ENCODE peak calls at places on chromosomes 4 and X, in nine cellular contexts. U is fibroblast of lung, S is OCI-LY7, Z is neural progenitor cell, L is H1, M is astrocyte, B is mesendoderm, G is GM23248, W is hepatocyte. P is an unnamed sample.

GRCh38 chr4:80058740-80059139 is 14.3 kb downstream of the ANTXR2 start:
- DNase-seq in M (no peak), S (peak; percentile 35), G (peak; percentile 52), B (peak; percentile 29), Z (no peak), W (no peak), L (no peak), U (no peak), P (no peak)

GRCh38 chrX:115968436-115969252 is 201.9 kb upstream of the AGTR2 start:
- DNase-seq in L (peak; percentile 72), S (no peak), M (peak; percentile 8), U (peak; percentile 30), G (peak; percentile 64), B (peak; percentile 96), W (peak; percentile 77), Z (peak; percentile 87), P (peak; percentile 97)

GRCh38 chr4:55819634-55820033 is at the start of gene EXOC1L:
- DNase-seq in W (peak; percentile 15), M (no peak), G (peak; percentile 40), S (no peak), L (peak; percentile 80), B (peak; percentile 95), U (peak; percentile 15), Z (peak; percentile 82), P (peak; percentile 90)

GRCh38 chr4:151620066-151620465 is 140.7 kb downstream of the GATB start:
- DNase-seq in B (no peak), Z (no peak), M (no peak), L (no peak), G (no peak), S (no peak), U (no peak), W (no peak), P (no peak)

GRCh38 chrX:63744850-63745249 is 40.2 kb downstream of the ARHGEF9 start:
- DNase-seq in U (no peak), L (no peak), M (no peak), B (no peak), S (no peak), Z (no peak), W (no peak), G (no peak), P (no peak)

GRCh38 chrX:109952985-109953905 is 49.7 kb upstream of the TMEM164 start:
- DNase-seq in M (no peak), S (no peak), U (no peak), W (no peak), L (no peak), B (no peak), Z (no peak), G (no peak), P (no peak)

GRCh38 chrX:15874672-15875071 is 20.1 kb upstream of the AP1S2 start:
- DNase-seq in B (peak; percentile 42), G (no peak), M (no peak), U (no peak), L (no peak), W (no peak), S (no peak), Z (no peak), P (no peak)

GRCh38 chr4:183011213-183011907 is 87.7 kb upstream of the WWC2 start:
- DNase-seq in G (peak; percentile 6), L (peak; percentile 13), M (peak; percentile 44), S (no peak), B (no peak), U (peak; percentile 50), W (no peak), Z (no peak), P (no peak)

GRCh38 chrX:28550331-28550872 is 36.8 kb upstream of the IL1RAPL1 start:
- DNase-seq in B (no peak), Z (no peak), S (no peak), L (no peak), U (no peak), G (no peak), W (no peak), M (no peak), P (no peak)

GRCh38 chrX:34379891-34380290 is 247.8 kb upstream of the FAM47A start:
- DNase-seq in Z (no peak), L (no peak), M (no peak), W (no peak), G (no peak), S (no peak), U (no peak), B (no peak), P (no peak)

GRCh38 chr4:87144346-87144745 is 76.1 kb downstream of the KLHL8 start:
- DNase-seq in M (peak; percentile 36), Z (no peak), G (no peak), L (no peak), S (no peak), U (peak; percentile 51), B (no peak), W (peak; percentile 20), P (no peak)

GRCh38 chrX:107508925-107509324 is 59.5 kb downstream of the FRMPD3 start:
- DNase-seq in W (no peak), L (no peak), Z (no peak), M (no peak), G (no peak), S (no peak), U (no peak), B (no peak), P (no peak)

GRCh38 chr4:7295917-7296660 is 103.8 kb downstream of the SORCS2 start:
- DNase-seq in W (peak; percentile 29), B (no peak), S (no peak), M (no peak), G (peak; percentile 62), Z (no peak), U (peak; percentile 31), L (peak; percentile 62), P (no peak)

GRCh38 chr4:185204238-185204910 is 574 bp upstream of the CFAP97 start:
- DNase-seq in B (peak; percentile 45), U (no peak), W (no peak), L (no peak), G (peak; percentile 47), M (no peak), S (peak; percentile 54), Z (no peak), P (no peak)

GRCh38 chr4:77076889-77077635 is 1.3 kb upstream of the CCNI start:
- DNase-seq in L (no peak), M (no peak), W (no peak), Z (no peak), G (no peak), B (no peak), U (no peak), S (peak; percentile 16), P (no peak)

GRCh38 chrX:39000802-39001201 is 199.5 kb downstream of the MID1IP1 start:
- DNase-seq in G (no peak), L (no peak), S (no peak), B (no peak), M (no peak), Z (no peak), W (no peak), U (no peak), P (no peak)
- H3K4me2 ChIP-seq in G (no peak overlapping the region), L (no peak overlapping the region), S (no peak overlapping the region), B (no peak overlapping the region), M (no peak overlapping the region), Z (no peak overlapping the region), W (no peak overlapping the region), U (no peak overlapping the region), P (no peak overlapping the region)

GRCh38 chrX:20383487-20383886 is 116.8 kb upstream of the RPS6KA3 start:
- DNase-seq in L (no peak), W (no peak), M (no peak), Z (no peak), S (no peak), B (no peak), G (no peak), U (no peak), P (no peak)

GRCh38 chrX:20378291-20378920 is 111.7 kb upstream of the RPS6KA3 start:
- DNase-seq in W (peak; percentile 53), G (peak; percentile 64), Z (no peak), B (no peak), M (peak; percentile 47), L (no peak), U (peak; percentile 55), S (peak; percentile 0), P (no peak)

GRCh38 chrX:20388594-20388993 is 121.9 kb upstream of the RPS6KA3 start:
- DNase-seq in B (no peak), U (peak; percentile 67), L (no peak), M (peak; percentile 64), Z (no peak), S (no peak), W (no peak), G (no peak), P (no peak)

GRCh38 chrX:20382082-20382481 is 115.4 kb upstream of the RPS6KA3 start:
- DNase-seq in B (no peak), Z (no peak), G (no peak), U (no peak), W (no peak), S (no peak), M (no peak), L (no peak), P (no peak)

DNA sequence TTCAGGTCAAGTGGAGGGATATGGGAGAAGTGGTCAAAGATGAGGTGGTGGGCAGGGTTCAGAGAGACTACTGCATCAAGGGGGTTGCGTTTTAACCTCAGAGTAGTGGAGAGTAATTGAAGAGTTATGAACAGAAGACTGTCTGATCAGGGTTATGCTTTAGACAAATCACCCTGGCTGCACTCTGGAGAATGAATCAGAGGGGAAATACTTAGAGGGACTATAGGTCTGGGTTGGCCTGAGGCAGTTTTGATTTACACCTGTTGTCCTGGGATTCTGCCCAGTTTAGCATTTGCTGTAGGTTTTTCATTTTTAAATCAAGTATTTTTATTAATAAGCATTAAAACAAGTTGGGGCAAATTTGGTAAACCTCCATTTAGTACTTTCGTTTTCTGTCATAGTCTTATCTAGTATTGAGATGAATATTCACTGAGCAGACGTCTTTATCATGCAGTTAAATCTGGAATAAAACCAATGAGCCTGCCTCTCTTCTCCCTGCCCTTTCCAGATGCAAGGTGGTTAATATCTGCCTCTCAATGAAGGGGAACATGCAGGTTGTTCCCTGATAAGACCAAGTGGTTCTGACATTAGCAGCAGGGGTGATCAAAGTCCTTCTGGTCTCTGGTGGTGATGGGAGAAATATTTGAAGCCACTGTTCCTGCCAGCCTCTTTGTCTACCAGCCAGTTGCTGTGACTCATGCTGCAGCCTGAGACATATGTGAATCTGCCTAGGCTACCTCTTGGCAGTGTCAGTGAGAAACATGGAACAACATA is 116.0 kb upstream of the RPS6KA3 start:
- DNase-seq in G (peak; percentile 41), L (no peak), B (no peak), M (no peak), S (no peak), W (peak; percentile 27), Z (no peak), U (no peak), P (no peak)
- H3K4me2 ChIP-seq in G (no peak overlapping the region), L (no peak overlapping the region), B (no peak overlapping the region), M (no peak overlapping the region), S (no peak overlapping the region), W (peak overlapping the region; percentile 34), Z (no peak overlapping the region), U (no peak overlapping the region), P (no peak overlapping the region)

GRCh38 chr4:41125558-41126311 is 88.6 kb downstream of the APBB2 start:
- DNase-seq in G (no peak), B (peak; percentile 88), L (no peak), Z (no peak), M (no peak), U (no peak), W (no peak), S (no peak), P (no peak)
- H3K4me2 ChIP-seq in G (peak overlapping the region; percentile 34), B (no peak overlapping the region), L (no peak overlapping the region), Z (no peak overlapping the region), M (peak overlapping the region; percentile 12), U (no peak overlapping the region), W (peak overlapping the region; percentile 27), S (no peak overlapping the region), P (no peak overlapping the region)

DNA sequence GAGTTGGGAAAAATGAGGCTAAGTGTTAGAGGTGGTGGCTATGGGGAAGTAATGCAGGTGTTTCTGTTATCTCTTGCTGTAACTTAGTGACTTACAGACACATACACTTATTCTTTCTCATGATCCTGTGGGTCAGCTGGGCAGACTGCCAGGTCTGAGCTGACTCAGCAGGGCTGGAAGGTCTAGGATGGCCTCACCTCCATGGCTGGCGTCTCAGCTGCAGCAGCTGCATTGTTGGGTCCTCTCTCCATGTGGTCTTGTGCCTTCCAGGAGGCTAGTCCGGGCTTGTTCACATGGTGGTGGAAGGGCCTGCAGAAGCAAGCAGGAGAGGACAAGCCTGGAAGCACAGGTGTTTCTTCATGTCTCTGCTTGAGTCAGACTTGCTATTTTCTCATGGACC is 172.7 kb downstream of the NHS start:
- DNase-seq in M (peak; percentile 90), W (peak; percentile 72), G (peak; percentile 75), U (peak; percentile 93), S (no peak), B (no peak), Z (no peak), L (no peak), P (no peak)
- H3K4me2 ChIP-seq in M (peak overlapping the region; percentile 45), W (no peak overlapping the region), G (no peak overlapping the region), U (no peak overlapping the region), S (no peak overlapping the region), B (no peak overlapping the region), Z (no peak overlapping the region), L (no peak overlapping the region), P (no peak overlapping the region)

P was measured in H9.